ENCODE peak calls at places on chromosomes 5 and 9, in ten cellular contexts. C is transverse colon, F is foreskin fibroblast, S is body of pancreas, M is left ventricle myocardium inferior, V is upper lobe of right lung, H is K562, O is psoas muscle, J is fibroblast of pulmonary artery, G is Panc1. I is an unnamed sample.

GRCh38 chr5:83924891-83925290 is 204.2 kb upstream of the HAPLN1 start:
- DNase-seq in H (no peak), F (peak), J (no peak), S (no peak), O (no peak), C (no peak), M (no peak), V (no peak), G (no peak), I (no peak)

GRCh38 chr5:4230905-4231561 is 635.4 kb downstream of the IRX1 start:
- DNase-seq in H (no peak), C (no peak), F (no peak), S (no peak), V (no peak), J (no peak), O (no peak), G (no peak), M (no peak), I (no peak)

GRCh38 chr9:20788526-20789421 is 104.7 kb downstream of the FOCAD start:
- DNase-seq in O (no peak), G (no peak), S (no peak), H (no peak), F (no peak), M (no peak), V (no peak), C (no peak), J (peak), I (no peak)

GRCh38 chr9:114400219-114400618 is 12.4 kb upstream of the AKNA start:
- DNase-seq in V (no peak), F (no peak), G (no peak), J (no peak), M (no peak), C (no peak), H (no peak), O (no peak), S (no peak), I (no peak)

GRCh38 chr5:10789021-10789420 is 28.0 kb upstream of the DAP start:
- DNase-seq in J (peak), C (peak), M (peak), H (no peak), V (no peak), O (peak), F (peak), S (peak), G (no peak), I (no peak)

GRCh38 chr5:123585871-123586270 is 73.9 kb downstream of the CSNK1G3 start:
- DNase-seq in O (no peak), J (no peak), H (no peak), S (no peak), G (no peak), M (no peak), F (peak), V (no peak), C (no peak), I (no peak)

GRCh38 chr9:33232866-33233265 is 7.1 kb upstream of the SPINK4 start:
- DNase-seq in S (no peak), C (no peak), F (no peak), G (no peak), O (no peak), H (no peak), J (no peak), V (no peak), M (no peak), I (no peak)

GRCh38 chr5:114152656-114153360 is 209.1 kb upstream of the KCNN2 start:
- DNase-seq in O (no peak), C (no peak), F (peak), S (no peak), H (no peak), V (no peak), M (no peak), J (no peak), G (no peak), I (no peak)

GRCh38 chr5:53714324-53715010 is 154.0 kb downstream of the NDUFS4 start:
- DNase-seq in F (no peak), S (no peak), G (no peak), C (no peak), V (no peak), O (no peak), M (no peak), J (no peak), H (no peak), I (no peak)

GRCh38 chr5:29042152-29042551 is 2003.8 kb upstream of the CDH9 start:
- DNase-seq in C (no peak), F (no peak), H (no peak), J (no peak), G (no peak), M (no peak), S (no peak), O (no peak), V (no peak), I (no peak)

GRCh38 chr5:177524539-177524900 is 7.8 kb upstream of the DDX41 start:
- DNase-seq in H (no peak), S (no peak), C (no peak), J (no peak), O (no peak), M (peak), G (no peak), V (peak), F (no peak), I (no peak)

GRCh38 chr5:111223790-111224560 is at the start of gene CAMK4:
- DNase-seq in S (peak), G (no peak), O (peak), J (peak), C (peak), H (peak), M (peak), F (peak), V (peak), I (peak)

GRCh38 chr9:87324613-87325194 is 173.0 kb upstream of the DAPK1 start:
- DNase-seq in M (no peak), H (peak), J (peak), O (no peak), F (peak), V (no peak), G (peak), S (peak), C (no peak), I (no peak)

GRCh38 chr9:136943291-136944093 is 1.0 kb downstream of the FBXW5 start:
- DNase-seq in H (peak), S (no peak), C (peak), O (peak), G (no peak), F (peak), M (no peak), V (peak), J (peak), I (peak)

DNA sequence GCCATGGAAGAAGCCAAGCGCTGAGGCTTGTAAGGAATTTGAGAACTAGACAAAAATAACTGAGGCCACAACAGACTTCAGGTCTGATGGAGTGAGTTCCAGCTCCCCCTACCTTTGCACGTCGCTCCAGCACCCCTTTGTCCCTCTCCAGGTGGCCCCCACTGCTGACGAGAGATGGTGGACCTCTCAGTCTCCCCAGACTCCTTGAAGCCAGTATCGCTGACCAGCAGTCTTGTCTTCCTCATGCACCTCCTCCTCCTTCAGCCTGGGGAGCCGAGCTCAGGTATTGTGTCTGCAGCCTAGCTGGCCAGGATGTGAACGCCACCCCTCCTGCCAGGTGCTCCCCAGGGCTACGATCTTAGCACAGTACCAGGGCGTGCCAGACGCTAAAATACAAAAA is 5.2 kb downstream of the BTNL9 start:
- DNase-seq in G (no peak), O (no peak), S (no peak), H (peak), M (no peak), F (no peak), J (no peak), V (no peak), C (no peak), I (no peak)
- TF ChIP-seq CTCF in G (no peak), O (no peak), S (peak), H (peak), M (peak), F (no peak), J (no peak), V (no peak), C (no peak), I (no peak)

GRCh38 chr5:16666140-16666860 is 49.5 kb upstream of the RETREG1 start:
- DNase-seq in M (no peak), J (no peak), G (no peak), V (no peak), O (no peak), H (no peak), C (peak), F (no peak), S (peak), I (no peak)

GRCh38 chr5:16665611-16666010 is 48.8 kb upstream of the RETREG1 start:
- DNase-seq in J (peak), M (no peak), G (no peak), O (no peak), S (no peak), F (no peak), V (no peak), C (no peak), H (no peak), I (no peak)

GRCh38 chr5:16668194-16668593 is 51.4 kb upstream of the RETREG1 start:
- DNase-seq in V (no peak), M (no peak), O (no peak), G (no peak), J (no peak), H (no peak), S (no peak), C (no peak), F (no peak), I (no peak)

GRCh38 chr5:16664368-16664767 is 47.6 kb upstream of the RETREG1 start:
- DNase-seq in M (no peak), J (no peak), H (no peak), C (no peak), V (no peak), S (no peak), F (no peak), O (no peak), G (no peak), I (no peak)

GRCh38 chr5:16666861-16667481 is 50.2 kb upstream of the RETREG1 start:
- DNase-seq in F (peak), G (no peak), C (peak), H (no peak), J (peak), M (peak), O (no peak), S (peak), V (peak), I (no peak)
- H3K4me3 ChIP-seq in F (no peak), G (no peak), C (no peak), H (no peak), J (no peak), M (peak), O (no peak), S (no peak), V (no peak), I (no peak)

DNA sequence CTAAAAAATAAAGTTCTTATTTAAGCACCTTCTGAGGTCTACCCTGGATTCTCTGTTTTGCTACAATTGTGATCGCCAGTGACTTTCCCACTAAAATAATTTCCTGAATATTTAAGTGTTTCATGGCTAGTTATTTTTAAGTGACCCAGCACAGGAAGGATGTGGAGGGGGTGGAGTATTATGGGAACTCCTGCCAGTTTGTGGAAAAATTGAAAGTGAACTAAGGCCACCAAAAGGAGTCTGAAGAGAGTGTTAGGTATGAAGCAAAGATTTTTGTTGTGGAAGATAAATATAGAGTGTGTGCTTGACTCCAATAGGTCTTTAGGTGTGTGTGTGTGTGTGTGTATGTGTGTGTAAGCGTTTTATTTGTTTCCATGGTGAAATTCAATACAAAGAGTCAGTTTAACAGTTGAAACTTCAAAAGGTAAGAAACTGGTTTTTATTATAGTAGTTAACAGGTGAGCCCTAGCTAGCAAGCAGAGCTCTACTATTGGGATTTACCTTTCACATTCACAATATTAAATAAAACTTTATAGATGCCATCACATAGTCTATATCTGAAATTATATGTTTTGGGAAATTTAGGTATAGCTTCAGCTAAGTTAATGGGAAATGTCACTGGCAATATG is 25.6 kb downstream of the RASGRF2 start:
- DNase-seq in H (no peak), J (peak), F (no peak), C (no peak), M (no peak), O (no peak), V (no peak), G (no peak), S (no peak), I (no peak)
- TF ChIP-seq CTCF in H (no peak), J (no peak), F (no peak), C (no peak), M (no peak), O (no peak), V (no peak), G (no peak), S (no peak), I (no peak)

DNA sequence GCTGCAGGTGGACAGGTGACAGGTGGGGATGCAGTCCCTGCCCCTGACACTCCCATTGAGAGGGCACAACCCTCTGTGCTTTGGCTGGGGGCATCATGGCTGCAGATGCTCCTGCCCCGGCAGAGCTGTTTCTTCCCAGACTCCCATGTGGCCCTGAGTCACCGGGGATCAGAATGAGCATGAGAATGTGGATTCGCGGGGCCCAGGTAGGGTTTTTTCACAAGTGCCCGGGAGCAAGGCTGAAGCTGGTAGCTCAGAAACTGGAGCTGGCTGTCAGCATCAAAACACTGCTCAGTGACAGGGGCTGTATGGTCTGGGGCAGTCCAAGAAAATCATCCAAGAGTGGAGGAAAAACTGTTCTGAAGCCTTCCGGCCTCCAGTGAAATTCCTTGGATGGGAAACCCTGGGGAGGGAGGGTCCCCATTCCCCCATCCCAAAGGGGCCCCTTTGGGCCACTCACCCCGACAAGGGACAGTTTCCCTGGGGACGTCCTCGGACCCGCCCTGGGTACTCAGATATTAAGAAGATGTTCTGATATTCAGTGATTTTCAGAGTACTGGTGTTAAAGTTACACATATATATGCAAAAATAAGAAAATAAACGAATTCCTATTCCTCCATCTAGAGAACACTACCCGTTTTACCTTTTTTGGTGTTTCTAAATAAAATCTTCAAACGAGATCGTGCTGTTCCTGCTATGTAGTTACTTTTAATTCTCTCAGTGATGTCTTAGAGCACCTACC is 120.1 kb upstream of the LPCAT1 start:
- DNase-seq in M (peak), G (no peak), V (peak), S (no peak), F (peak), H (no peak), O (peak), C (no peak), J (no peak), I (no peak)
- H3K4me3 ChIP-seq in M (no peak), G (no peak), V (no peak), S (no peak), F (no peak), H (no peak), O (no peak), C (no peak), J (no peak), I (no peak)

GRCh38 chr5:81239613-81240012 is 6.5 kb downstream of the CKMT2 start:
- DNase-seq in S (no peak), F (no peak), O (no peak), M (no peak), V (no peak), J (no peak), G (no peak), C (no peak), H (no peak), I (no peak)
- TF ChIP-seq CTCF in S (no peak), F (no peak), O (no peak), M (peak), V (no peak), J (no peak), G (no peak), C (no peak), H (no peak), I (no peak)

GRCh38 chr5:145917288-145917687 is 19.1 kb upstream of the SH3RF2 start:
- DNase-seq in J (no peak), S (no peak), F (peak), C (no peak), M (no peak), V (no peak), H (no peak), G (no peak), O (no peak), I (no peak)
- H3K4me3 ChIP-seq in J (no peak), S (no peak), F (no peak), C (no peak), M (no peak), V (no peak), H (no peak), G (no peak), O (no peak), I (no peak)

GRCh38 chr5:172005708-172006377 is 595 bp downstream of the FBXW11 start:
- DNase-seq in J (no peak), V (peak), F (peak), M (peak), H (peak), C (peak), S (peak), O (peak), G (no peak), I (peak)
- TF ChIP-seq CTCF in J (no peak), V (no peak), F (no peak), M (no peak), H (no peak), C (no peak), S (no peak), O (no peak), G (no peak), I (no peak)

GRCh38 chr9:92963831-92964606 is 16.7 kb downstream of the FGD3 start:
- DNase-seq in C (peak), G (no peak), H (no peak), J (no peak), M (no peak), S (peak), O (no peak), V (peak), F (no peak), I (no peak)

GRCh38 chr9:92964607-92964975 is 17.3 kb downstream of the FGD3 start:
- DNase-seq in O (no peak), F (no peak), S (no peak), G (no peak), C (no peak), V (peak), H (no peak), M (no peak), J (no peak), I (no peak)

GRCh38 chr9:92964981-92965758 is 17.8 kb downstream of the FGD3 start:
- DNase-seq in S (peak), O (no peak), H (no peak), F (no peak), M (peak), G (no peak), J (no peak), C (peak), V (peak), I (no peak)

GRCh38 chr9:92966518-92966800 is 19.1 kb downstream of the FGD3 start:
- DNase-seq in J (no peak), F (no peak), V (peak), S (no peak), C (no peak), O (no peak), G (no peak), H (no peak), M (no peak), I (no peak)

GRCh38 chr9:92965759-92966517 is 18.6 kb downstream of the FGD3 start:
- DNase-seq in O (no peak), C (no peak), S (no peak), M (no peak), F (no peak), G (no peak), J (no peak), V (peak), H (no peak), I (no peak)
- H3K4me3 ChIP-seq in O (peak), C (peak), S (no peak), M (peak), F (no peak), G (no peak), J (no peak), V (peak), H (no peak), I (no peak)

DNA sequence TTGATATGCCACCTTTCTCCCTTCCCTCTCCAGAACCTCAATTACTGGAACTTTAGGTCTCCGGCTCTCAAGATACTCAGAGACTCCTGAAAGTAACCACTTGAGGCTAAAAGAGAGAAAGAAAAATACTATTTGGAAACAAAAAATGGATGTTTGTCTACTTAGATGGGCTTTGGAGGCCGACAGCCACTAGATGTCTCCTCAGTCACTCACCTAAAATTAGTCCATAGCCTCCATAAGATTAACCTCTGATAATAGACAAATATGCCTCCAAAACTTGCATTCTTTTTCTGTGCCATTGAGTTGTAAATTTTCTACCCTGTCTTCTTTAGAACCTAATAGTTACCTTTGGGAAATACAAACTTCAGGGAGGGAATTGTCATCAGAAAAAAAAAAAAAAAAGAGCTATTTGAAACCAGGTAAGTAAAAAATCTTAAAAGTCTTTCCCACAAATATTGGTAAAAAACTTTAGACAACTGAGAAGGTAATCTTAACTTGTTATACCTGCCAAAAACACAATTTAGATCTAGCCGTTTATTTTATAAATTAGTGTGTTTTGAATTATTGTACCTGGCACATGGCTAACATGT is 11.2 kb upstream of the PCDH1 start:
- DNase-seq in V (no peak), J (peak), G (no peak), C (no peak), M (no peak), O (no peak), S (no peak), F (peak), H (no peak), I (no peak)
- TF ChIP-seq CTCF in V (peak), J (peak), G (peak), C (no peak), M (peak), O (peak), S (no peak), F (peak), H (peak), I (no peak)

GRCh38 chr9:124295097-124295794 is 37.5 kb downstream of the NEK6 start:
- DNase-seq in G (no peak), O (no peak), H (no peak), V (no peak), M (no peak), J (peak), S (no peak), F (no peak), C (peak), I (no peak)

GRCh38 chr9:124296094-124296493 is 38.3 kb downstream of the NEK6 start:
- DNase-seq in S (no peak), G (no peak), M (no peak), O (no peak), F (no peak), J (no peak), C (no peak), V (no peak), H (no peak), I (peak)

GRCh38 chr9:124292696-124293593 is 35.2 kb downstream of the NEK6 start:
- DNase-seq in H (no peak), O (no peak), G (no peak), S (no peak), V (no peak), C (no peak), J (no peak), F (no peak), M (no peak), I (no peak)

GRCh38 chr9:124291801-124292396 is 34.1 kb downstream of the NEK6 start:
- DNase-seq in H (no peak), S (peak), O (no peak), J (no peak), V (no peak), G (no peak), F (peak), C (peak), M (peak), I (no peak)

GRCh38 chr9:124293712-124294504 is 36.2 kb downstream of the NEK6 start:
- DNase-seq in O (no peak), F (peak), M (no peak), G (no peak), C (no peak), H (no peak), S (no peak), J (no peak), V (no peak), I (no peak)
- H3K4me3 ChIP-seq in O (no peak), F (no peak), M (no peak), G (no peak), C (no peak), H (no peak), S (no peak), J (no peak), V (no peak), I (no peak)